ENCODE peak calls at places on chromosomes 3 and 15, in four cellular contexts. U is activated CD4-positive, alpha-beta T cell treated with anti-CD3 and anti-CD28 coated beads, Interleukin-2, amount 10 ng/mL, durations not matched to agents 7 days and 5 days; V is Kasumi-1; S is Right ventricle myocardium superior. M is an unnamed sample.

GRCh38 chr3:8488877-8489865 is 12.5 kb upstream of the LMCD1 start:
- DNase-seq in V (no peak), S (no peak), U (no peak), M (no peak)

GRCh38 chr3:149180057-149180573 is 41.5 kb downstream of the CP start:
- DNase-seq in U (no peak), V (no peak), S (peak), M (peak)

GRCh38 chr3:84724877-84725276 is 233.9 kb upstream of the CADM2 start:
- DNase-seq in S (no peak), V (no peak), U (no peak), M (no peak)

GRCh38 chr3:43747641-43748040 is 56.9 kb downstream of the ABHD5 start:
- DNase-seq in S (no peak), V (no peak), U (no peak), M (no peak)

GRCh38 chr3:4340411-4341335 is 37.5 kb downstream of the SETMAR start:
- DNase-seq in V (peak), S (no peak), U (no peak), M (no peak)

GRCh38 chr15:38463893-38464292 is 10.0 kb downstream of the FAM98B start:
- DNase-seq in U (no peak), S (no peak), V (no peak), M (no peak)

GRCh38 chr3:167453815-167454214 is 20.0 kb downstream of the SERPINI2 start:
- DNase-seq in U (no peak), S (no peak), V (no peak), M (no peak)

GRCh38 chr3:22568285-22568684 is 634.8 kb upstream of the UBE2E2 start:
- DNase-seq in S (no peak), U (no peak), V (no peak), M (no peak)

GRCh38 chr15:73617310-73617709 is 15.9 kb downstream of the NPTN start:
- DNase-seq in S (no peak), U (no peak), V (no peak), M (no peak)

GRCh38 chr3:72821170-72821781 is 27.0 kb downstream of the SHQ1 start:
- DNase-seq in S (no peak), V (peak), U (peak), M (no peak)

GRCh38 chr3:108062051-108062450 is 28.8 kb downstream of the CD47 start:
- DNase-seq in S (no peak), V (peak), U (no peak), M (no peak)

GRCh38 chr15:67746450-67746849 is 78.9 kb upstream of the SKOR1 start:
- DNase-seq in V (no peak), S (no peak), U (peak), M (no peak)

GRCh38 chr15:88776646-88777045 is 26.6 kb upstream of the ACAN start:
- DNase-seq in U (no peak), V (no peak), S (no peak), M (no peak)

GRCh38 chr3:108420926-108421325 is 89.5 kb downstream of the MYH15 start:
- DNase-seq in U (no peak), V (no peak), S (no peak), M (no peak)

GRCh38 chr3:30453364-30454039 is 152.9 kb upstream of the TGFBR2 start:
- DNase-seq in U (no peak), S (no peak), V (peak), M (no peak)

GRCh38 chr3:133955892-133956291 is 60.2 kb upstream of the RAB6B start:
- DNase-seq in V (no peak), S (no peak), U (no peak), M (no peak)

GRCh38 chr3:52402101-52402521 is 42.8 kb downstream of the SEMA3G start:
- DNase-seq in U (no peak), V (no peak), S (peak), M (peak)

GRCh38 chr3:11312139-11312538 is 39.9 kb downstream of the ATG7 start:
- DNase-seq in V (no peak), U (no peak), S (no peak), M (no peak)

GRCh38 chr15:60893886-60894285 is 335.2 kb downstream of the RORA start:
- DNase-seq in V (no peak), U (no peak), S (no peak), M (no peak)

GRCh38 chr3:185928532-185928931 is 9.3 kb downstream of the TRA2B start:
- DNase-seq in U (no peak), V (no peak), S (no peak), M (no peak)

M was measured in posterior vena cava.